ENCODE peak calls at places on chromosomes 16 and 17, in nine cellular contexts. M, V, W, J, E, N, L, K and T are unnamed samples.

GRCh38 chr17:15944720-15945492 is at the start of gene ADORA2B:
- DNase-seq in M (peak), V (peak), W (peak), J (peak), E (peak), N (peak), L (peak), K (no peak), T (peak)

GRCh38 chr17:14926526-14927122 is 338.5 kb downstream of the PMP22 start:
- DNase-seq in M (peak), V (peak), W (peak), J (peak), E (peak), N (peak), L (no peak), K (no peak), T (peak)

GRCh38 chr16:47886631-47887415 is 269.0 kb downstream of the ABCC12 start:
- DNase-seq in M (no peak), V (no peak), W (peak), J (no peak), E (peak), N (no peak), L (no peak), K (no peak), T (peak)

GRCh38 chr16:11250091-11250785 is 5.8 kb downstream of the SOCS1 start:
- DNase-seq in M (no peak), V (peak), W (peak), J (no peak), E (no peak), N (peak), L (no peak), K (no peak), T (no peak)

GRCh38 chr17:83175551-83176271 is 96.3 kb downstream of the METRNL start:
- DNase-seq in M (no peak), V (no peak), W (no peak), J (no peak), E (no peak), N (no peak), L (no peak), K (peak), T (no peak)

GRCh38 chr16:73126453-73126853 is 78.5 kb upstream of the ZFHX3 start:
- DNase-seq in M (no peak), V (no peak), W (peak), J (peak), E (no peak), N (no peak), L (peak), K (no peak), T (peak)

GRCh38 chr17:54948380-54948779 is 20.1 kb downstream of the COX11 start:
- DNase-seq in M (no peak), V (no peak), W (peak), J (peak), E (no peak), N (peak), L (no peak), K (no peak), T (no peak)

GRCh38 chr17:40068917-40069750 is 6.4 kb downstream of the THRA start:
- DNase-seq in M (peak), V (peak), W (peak), J (peak), E (peak), N (peak), L (peak), K (peak), T (peak)

GRCh38 chr17:2138318-2138717 is 83.4 kb downstream of the HIC1 start:
- DNase-seq in M (peak), V (no peak), W (peak), J (no peak), E (no peak), N (no peak), L (no peak), K (no peak), T (peak)

GRCh38 chr17:34758316-34758715 is 178.9 kb downstream of the TMEM132E start:
- DNase-seq in M (no peak), V (no peak), W (no peak), J (no peak), E (no peak), N (no peak), L (no peak), K (no peak), T (no peak)

GRCh38 chr16:49078104-49078503 is 203.5 kb downstream of the CBLN1 start:
- DNase-seq in M (no peak), V (no peak), W (no peak), J (no peak), E (no peak), N (no peak), L (no peak), K (no peak), T (no peak)

GRCh38 chr17:78128616-78129384 is at the start of gene TMC6:
- DNase-seq in M (peak), V (peak), W (no peak), J (no peak), E (peak), N (peak), L (peak), K (no peak), T (peak)

GRCh38 chr17:10396529-10397163 is 23.8 kb upstream of the MYH13 start:
- DNase-seq in M (no peak), V (no peak), W (no peak), J (peak), E (no peak), N (no peak), L (no peak), K (no peak), T (no peak)

GRCh38 chr16:46690281-46691178 is 1.1 kb downstream of the ORC6 start:
- DNase-seq in M (no peak), V (no peak), W (peak), J (peak), E (peak), N (peak), L (no peak), K (no peak), T (no peak)

GRCh38 chr16:88385831-88386815 is 3.4 kb downstream of the ZNF469 start:
- DNase-seq in M (no peak), V (no peak), W (no peak), J (no peak), E (no peak), N (no peak), L (peak), K (no peak), T (no peak)

GRCh38 chr16:84826558-84826941 is 6.8 kb downstream of the CRISPLD2 start:
- DNase-seq in M (no peak), V (no peak), W (peak), J (peak), E (no peak), N (no peak), L (peak), K (no peak), T (no peak)

GRCh38 chr16:22216191-22216831 is 10.2 kb downstream of the EEF2K start:
- DNase-seq in M (no peak), V (no peak), W (peak), J (peak), E (no peak), N (no peak), L (no peak), K (no peak), T (no peak)

GRCh38 chr17:55271223-55271571 is 6.4 kb downstream of the HLF start:
- DNase-seq in M (no peak), V (no peak), W (no peak), J (no peak), E (no peak), N (no peak), L (no peak), K (no peak), T (no peak)

GRCh38 chr16:87188104-87188503 is 129.1 kb downstream of the C16orf95 start:
- DNase-seq in M (no peak), V (no peak), W (no peak), J (no peak), E (no peak), N (no peak), L (no peak), K (no peak), T (no peak)

GRCh38 chr17:7479389-7480192 is at the start of gene ZBTB4:
- DNase-seq in M (peak), V (peak), W (peak), J (peak), E (peak), N (peak), L (peak), K (no peak), T (peak)

GRCh38 chr17:59238904-59239303 is 18.6 kb downstream of the GDPD1 start:
- DNase-seq in M (no peak), V (no peak), W (no peak), J (no peak), E (no peak), N (no peak), L (no peak), K (no peak), T (no peak)

GRCh38 chr17:46818319-46818928 is at the start of gene WNT3:
- DNase-seq in M (peak), V (peak), W (no peak), J (no peak), E (peak), N (no peak), L (no peak), K (no peak), T (peak)

GRCh38 chr17:42329025-42329976 is 41.0 kb downstream of the STAT5A start:
- DNase-seq in M (no peak), V (peak), W (peak), J (peak), E (peak), N (no peak), L (no peak), K (no peak), T (no peak)

GRCh38 chr17:56593741-56594527 is 435 bp downstream of the NOG start:
- DNase-seq in M (peak), V (peak), W (no peak), J (peak), E (peak), N (peak), L (peak), K (peak), T (peak)

GRCh38 chr17:68861602-68862001 is 93.6 kb downstream of the ABCA8 start:
- DNase-seq in M (no peak), V (no peak), W (no peak), J (no peak), E (no peak), N (no peak), L (no peak), K (no peak), T (no peak)

GRCh38 chr17:7380321-7380720 is 568 bp upstream of the TNK1 start:
- DNase-seq in M (no peak), V (peak), W (peak), J (peak), E (no peak), N (peak), L (peak), K (no peak), T (no peak)

GRCh38 chr16:29745853-29746345 is at the start of gene C16orf54:
- DNase-seq in M (peak), V (peak), W (no peak), J (no peak), E (no peak), N (no peak), L (peak), K (no peak), T (no peak)

GRCh38 chr16:79519448-79519847 is 81.1 kb downstream of the MAF start:
- DNase-seq in M (no peak), V (no peak), W (no peak), J (no peak), E (no peak), N (no peak), L (peak), K (no peak), T (no peak)

GRCh38 chr17:77423589-77424451 is 283.1 kb downstream of the SEC14L1 start:
- DNase-seq in M (no peak), V (no peak), W (peak), J (peak), E (no peak), N (peak), L (peak), K (no peak), T (no peak)

GRCh38 chr16:53937068-53937614 is 233.2 kb downstream of the FTO start:
- DNase-seq in M (no peak), V (no peak), W (no peak), J (no peak), E (peak), N (no peak), L (no peak), K (no peak), T (no peak)

GRCh38 chr16:86298166-86299131 is 211.9 kb upstream of the FOXF1 start:
- DNase-seq in M (no peak), V (no peak), W (peak), J (no peak), E (peak), N (no peak), L (no peak), K (peak), T (no peak)

GRCh38 chr17:69997332-69997731 is 77.7 kb upstream of the KCNJ16 start:
- DNase-seq in M (no peak), V (no peak), W (no peak), J (no peak), E (no peak), N (peak), L (no peak), K (no peak), T (no peak)

GRCh38 chr17:72111374-72111773 is 9.4 kb upstream of the SOX9 start:
- DNase-seq in M (no peak), V (no peak), W (no peak), J (no peak), E (peak), N (no peak), L (no peak), K (no peak), T (no peak)

GRCh38 chr17:8619294-8619693 is 11.2 kb downstream of the MYH10 start:
- DNase-seq in M (no peak), V (no peak), W (no peak), J (no peak), E (no peak), N (no peak), L (no peak), K (no peak), T (no peak)

GRCh38 chr17:37490638-37491614 is 1.2 kb downstream of the DUSP14 start:
- DNase-seq in M (no peak), V (peak), W (peak), J (peak), E (peak), N (peak), L (peak), K (peak), T (peak)

GRCh38 chr17:62868008-62868407 is 59.9 kb upstream of the MARCHF10 start:
- DNase-seq in M (no peak), V (no peak), W (no peak), J (no peak), E (no peak), N (no peak), L (no peak), K (no peak), T (no peak)

GRCh38 chr17:65498831-65499230 is 62.6 kb downstream of the AXIN2 start:
- DNase-seq in M (no peak), V (no peak), W (no peak), J (no peak), E (peak), N (no peak), L (no peak), K (no peak), T (no peak)

GRCh38 chr17:9432121-9432866 is 143.3 kb downstream of the STX8 start:
- DNase-seq in M (no peak), V (no peak), W (peak), J (no peak), E (no peak), N (no peak), L (no peak), K (no peak), T (no peak)

GRCh38 chr17:1030684-1031557 is 34.0 kb downstream of the TIMM22 start:
- DNase-seq in M (no peak), V (peak), W (peak), J (no peak), E (peak), N (no peak), L (no peak), K (no peak), T (no peak)
- H3K27ac ChIP-seq in M (no peak), V (no peak), W (no peak), J (no peak), E (no peak), N (no peak), L (peak), K (no peak), T (no peak)

DNA sequence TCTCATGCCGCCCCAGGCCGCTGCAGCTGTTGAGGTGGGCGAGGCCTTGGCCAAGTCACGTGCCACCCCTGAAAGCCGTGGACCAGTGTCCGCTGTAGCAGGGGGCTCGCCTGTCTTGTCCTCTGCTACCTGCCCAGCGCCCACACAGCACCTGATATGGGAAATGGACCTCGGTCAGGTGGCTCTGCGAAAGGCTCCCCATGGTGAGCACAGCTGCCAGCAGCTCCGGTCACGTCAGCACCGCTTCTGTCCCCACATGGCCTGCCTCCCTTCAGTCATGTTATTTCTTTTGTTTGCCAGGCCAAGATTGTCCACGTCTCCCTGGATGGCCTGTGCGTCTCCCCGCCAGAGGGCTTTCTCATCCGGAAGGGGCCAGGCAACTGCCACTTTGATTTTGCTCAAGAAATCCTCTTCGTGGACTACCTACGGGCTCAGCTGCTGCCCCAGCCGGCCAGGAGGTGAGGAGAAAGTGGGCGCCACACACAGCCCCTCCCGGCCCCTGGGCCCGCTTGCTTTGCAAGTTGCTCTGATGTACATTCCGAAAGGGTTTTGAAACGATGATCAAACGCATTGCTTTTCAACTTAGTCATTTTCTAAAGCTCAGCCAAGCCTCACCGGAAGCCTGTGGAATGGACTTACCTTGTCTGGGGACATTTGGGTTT is 219.7 kb downstream of the KATNIP start:
- DNase-seq in M (no peak), V (no peak), W (no peak), J (peak), E (no peak), N (peak), L (no peak), K (no peak), T (no peak)
- H3K27ac ChIP-seq in M (no peak), V (no peak), W (no peak), J (no peak), E (no peak), N (no peak), L (no peak), K (peak), T (no peak)

GRCh38 chr16:68298312-68298711 is 12.4 kb downstream of the SLC7A6OS start:
- DNase-seq in M (no peak), V (no peak), W (no peak), J (no peak), E (no peak), N (no peak), L (no peak), K (no peak), T (no peak)

GRCh38 chr16:68300736-68301459 is 9.8 kb downstream of the SLC7A6OS start:
- DNase-seq in M (no peak), V (no peak), W (no peak), J (peak), E (no peak), N (no peak), L (no peak), K (no peak), T (no peak)

GRCh38 chr16:68297908-68298307 is 12.8 kb downstream of the SLC7A6OS start:
- DNase-seq in M (no peak), V (no peak), W (no peak), J (no peak), E (no peak), N (peak), L (no peak), K (no peak), T (no peak)

GRCh38 chr16:68299571-68300453 is 10.9 kb downstream of the SLC7A6OS start:
- DNase-seq in M (no peak), V (no peak), W (no peak), J (no peak), E (no peak), N (no peak), L (no peak), K (no peak), T (no peak)

GRCh38 chr16:68298907-68299515 is 11.7 kb downstream of the SLC7A6OS start:
- DNase-seq in M (no peak), V (no peak), W (peak), J (peak), E (peak), N (peak), L (peak), K (no peak), T (peak)
- H3K27ac ChIP-seq in M (no peak), V (peak), W (peak), J (peak), E (peak), N (no peak), L (peak), K (peak), T (peak)

GRCh38 chr17:81083125-81083765 is 48.3 kb downstream of the BAIAP2 start:
- DNase-seq in M (no peak), V (no peak), W (peak), J (no peak), E (no peak), N (no peak), L (peak), K (no peak), T (no peak)

GRCh38 chr17:81082177-81083073 is 47.5 kb downstream of the BAIAP2 start:
- DNase-seq in M (no peak), V (no peak), W (no peak), J (no peak), E (no peak), N (no peak), L (peak), K (no peak), T (no peak)

GRCh38 chr17:81080056-81080455 is 45.1 kb downstream of the BAIAP2 start:
- DNase-seq in M (no peak), V (no peak), W (no peak), J (no peak), E (no peak), N (no peak), L (no peak), K (no peak), T (no peak)

GRCh38 chr17:81081217-81081616 is 46.3 kb downstream of the BAIAP2 start:
- DNase-seq in M (no peak), V (no peak), W (no peak), J (no peak), E (no peak), N (no peak), L (no peak), K (no peak), T (no peak)

GRCh38 chr17:81081619-81082176 is 46.7 kb downstream of the BAIAP2 start:
- DNase-seq in M (no peak), V (no peak), W (no peak), J (no peak), E (no peak), N (no peak), L (no peak), K (no peak), T (no peak)
- H3K27ac ChIP-seq in M (no peak), V (no peak), W (no peak), J (no peak), E (no peak), N (no peak), L (no peak), K (peak), T (no peak)

GRCh38 chr17:830381-830780 is 48.2 kb downstream of the MRM3 start:
- DNase-seq in M (no peak), V (no peak), W (no peak), J (no peak), E (no peak), N (no peak), L (no peak), K (no peak), T (no peak)

GRCh38 chr17:830950-831349 is 48.8 kb downstream of the MRM3 start:
- DNase-seq in M (no peak), V (no peak), W (no peak), J (no peak), E (no peak), N (no peak), L (no peak), K (no peak), T (no peak)

GRCh38 chr17:835263-835662 is 53.1 kb downstream of the MRM3 start:
- DNase-seq in M (no peak), V (peak), W (peak), J (peak), E (peak), N (peak), L (no peak), K (no peak), T (no peak)

GRCh38 chr17:836154-836553 is 54.0 kb downstream of the MRM3 start:
- DNase-seq in M (no peak), V (peak), W (peak), J (no peak), E (no peak), N (no peak), L (no peak), K (no peak), T (no peak)

GRCh38 chr17:834136-834535 is 52.0 kb downstream of the MRM3 start:
- DNase-seq in M (no peak), V (no peak), W (no peak), J (no peak), E (no peak), N (no peak), L (no peak), K (no peak), T (no peak)
- H3K27ac ChIP-seq in M (no peak), V (peak), W (no peak), J (no peak), E (no peak), N (no peak), L (no peak), K (no peak), T (no peak)

GRCh38 chr16:1972490-1972877 is 631 bp downstream of the TBL3 start:
- DNase-seq in M (no peak), V (peak), W (no peak), J (no peak), E (peak), N (no peak), L (no peak), K (no peak), T (no peak)
- H3K27ac ChIP-seq in M (peak), V (no peak), W (peak), J (no peak), E (no peak), N (peak), L (no peak), K (peak), T (peak)

GRCh38 chr17:45318561-45319230 is 1.9 kb upstream of the MAP3K14 start:
- DNase-seq in M (no peak), V (no peak), W (no peak), J (no peak), E (no peak), N (peak), L (no peak), K (no peak), T (no peak)
- H3K27ac ChIP-seq in M (peak), V (no peak), W (no peak), J (no peak), E (no peak), N (peak), L (no peak), K (peak), T (no peak)